ENCODE peak calls at places on chromosomes 13 and 19, in five cellular contexts. N is AG10803, I is fibroblast of lung, M is ascending aorta, B is left lung. T is an unnamed sample.

GRCh38 chr13:72141845-72142470 is 275.0 kb upstream of the DACH1 start:
- DNase-seq in N (peak; percentile 11), I (peak; percentile 84), M (no peak), B (no peak), T (no peak)

GRCh38 chr13:46341112-46341711 is 45.8 kb downstream of the RUBCNL start:
- DNase-seq in N (peak; percentile 70), I (peak; percentile 74), M (no peak), B (no peak), T (no peak)

GRCh38 chr19:46471116-46471733 is at the start of gene PNMA8A:
- DNase-seq in N (peak; percentile 60), I (peak; percentile 85), M (peak; percentile 93), B (peak; percentile 82), T (no peak)

GRCh38 chr13:49450105-49450819 is 6.2 kb downstream of the SETDB2 start:
- DNase-seq in N (no peak), I (no peak), M (no peak), B (no peak), T (no peak)

GRCh38 chr19:55704494-55705245 is 29.6 kb downstream of the EPN1 start:
- DNase-seq in N (no peak), I (no peak), M (peak; percentile 50), B (no peak), T (no peak)

GRCh38 chr13:109026266-109026665 is 396.9 kb downstream of the MYO16 start:
- DNase-seq in N (no peak), I (no peak), M (no peak), B (no peak), T (no peak)

GRCh38 chr13:98484289-98485219 is 92.4 kb downstream of the STK24 start:
- DNase-seq in N (peak; percentile 94), I (peak; percentile 96), M (peak; percentile 92), B (peak; percentile 85), T (peak; percentile 63)

GRCh38 chr13:60260440-60260839 is 96.7 kb upstream of the DIAPH3 start:
- DNase-seq in N (no peak), I (no peak), M (no peak), B (no peak), T (no peak)

GRCh38 chr19:15381864-15382263 is 2.3 kb upstream of the AKAP8 start:
- DNase-seq in N (no peak), I (no peak), M (no peak), B (no peak), T (no peak)

GRCh38 chr13:47853236-47853635 is 147.8 kb downstream of the SUCLA2 start:
- DNase-seq in N (peak; percentile 78), I (peak; percentile 53), M (no peak), B (no peak), T (no peak)

GRCh38 chr13:113978741-113979481 is 5.0 kb upstream of the C13orf46 start:
- DNase-seq in N (no peak), I (no peak), M (no peak), B (peak; percentile 77), T (no peak)

GRCh38 chr19:37942516-37942902 is 35.5 kb downstream of the SIPA1L3 start:
- DNase-seq in N (no peak), I (no peak), M (no peak), B (no peak), T (no peak)

GRCh38 chr13:107124129-107124718 is 556.3 kb upstream of the ARGLU1 start:
- DNase-seq in N (peak; percentile 17), I (peak; percentile 9), M (no peak), B (no peak), T (no peak)

GRCh38 chr19:29677001-29677781 is 11.9 kb downstream of the PLEKHF1 start:
- DNase-seq in N (no peak), I (no peak), M (no peak), B (peak; percentile 48), T (no peak)

GRCh38 chr19:13781547-13781946 is 7.3 kb downstream of the C19orf53 start:
- DNase-seq in N (peak; percentile 89), I (peak; percentile 95), M (peak; percentile 96), B (no peak), T (no peak)

GRCh38 chr19:801030-801860 is 4.0 kb downstream of the PTBP1 start:
- DNase-seq in N (peak; percentile 44), I (peak; percentile 49), M (peak; percentile 82), B (peak; percentile 85), T (no peak)

GRCh38 chr13:60590775-60591174 is 193.8 kb downstream of the TDRD3 start:
- DNase-seq in N (peak; percentile 60), I (peak; percentile 75), M (no peak), B (no peak), T (no peak)

GRCh38 chr13:40102854-40103253 is 447.4 kb downstream of the COG6 start:
- DNase-seq in N (peak; percentile 29), I (peak; percentile 98), M (no peak), B (peak; percentile 55), T (no peak)

GRCh38 chr13:80339578-80339840 is 1.4 kb downstream of the SPRY2 start:
- DNase-seq in N (no peak), I (peak; percentile 57), M (no peak), B (no peak), T (no peak)

GRCh38 chr19:12946092-12946845 is 607 bp downstream of the RAD23A start:
- DNase-seq in N (peak; percentile 80), I (peak; percentile 84), M (peak; percentile 83), B (peak; percentile 92), T (peak; percentile 28)

GRCh38 chr19:47243776-47244547 is 12.4 kb upstream of the CCDC9 start:
- DNase-seq in N (peak; percentile 98), I (peak; percentile 94), M (peak; percentile 97), B (peak; percentile 99), T (peak; percentile 83)

GRCh38 chr13:23859904-23860303 is 29.3 kb downstream of the MIPEP start:
- DNase-seq in N (no peak), I (no peak), M (no peak), B (no peak), T (no peak)

GRCh38 chr13:98543380-98544104 is 33.4 kb downstream of the STK24 start:
- DNase-seq in N (no peak), I (no peak), M (no peak), B (no peak), T (no peak)

GRCh38 chr19:801861-802496 is 4.7 kb downstream of the PTBP1 start:
- DNase-seq in N (peak; percentile 33), I (peak; percentile 80), M (no peak), B (peak; percentile 87), T (no peak)

GRCh38 chr19:17406039-17406886 is 833 bp upstream of the BST2 start:
- DNase-seq in N (peak; percentile 36), I (peak; percentile 71), M (no peak), B (no peak), T (no peak)

GRCh38 chr13:44449999-44450821 is 76.6 kb downstream of the SERP2 start:
- DNase-seq in N (no peak), I (no peak), M (no peak), B (no peak), T (no peak)

GRCh38 chr19:953501-954271 is 27.9 kb downstream of the ARID3A start:
- DNase-seq in N (no peak), I (no peak), M (no peak), B (peak; percentile 68), T (no peak)

GRCh38 chr19:18223860-18224524 is 2.2 kb downstream of the PDE4C start:
- DNase-seq in N (no peak), I (no peak), M (no peak), B (peak; percentile 86), T (no peak)

GRCh38 chr13:64553411-64554129 is 2676.6 kb downstream of the PCDH9 start:
- DNase-seq in N (peak; percentile 51), I (peak; percentile 31), M (no peak), B (no peak), T (no peak)

GRCh38 chr13:50691176-50691681 is 152.3 kb downstream of the DLEU7 start:
- DNase-seq in N (no peak), I (peak; percentile 38), M (no peak), B (no peak), T (no peak)

GRCh38 chr19:13012690-13013608 is 17.7 kb downstream of the NFIX start:
- DNase-seq in N (peak; percentile 68), I (peak; percentile 79), M (peak; percentile 85), B (peak; percentile 85), T (peak; percentile 13)

DNA sequence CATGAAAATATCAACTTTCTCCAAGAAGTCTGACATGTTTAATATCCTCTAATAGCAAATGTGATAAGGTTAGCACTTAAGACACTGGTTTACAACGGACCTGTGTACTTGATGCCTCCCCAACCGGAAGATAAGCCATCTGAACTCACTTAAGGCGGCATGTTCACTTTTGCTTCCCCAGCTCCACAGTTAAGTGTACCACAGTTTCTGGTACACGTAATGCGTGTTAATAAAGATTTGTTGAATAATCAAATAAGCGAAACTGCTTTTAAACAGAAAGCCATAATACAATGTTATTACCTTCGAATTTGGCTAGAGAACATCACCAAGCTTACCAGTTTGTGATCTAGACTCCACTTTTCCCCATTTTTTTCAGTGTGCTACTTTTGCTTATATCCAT is 1.4 kb upstream of the PAN3 start:
- DNase-seq in N (no peak), I (no peak), M (no peak), B (no peak), T (no peak)
- H3K4me3 ChIP-seq in N (peak overlapping the region; percentile 90), I (peak overlapping the region; percentile 58), M (peak overlapping the region; percentile 81), B (peak overlapping the region; percentile 96), T (peak overlapping the region; percentile 81)

GRCh38 chr13:31898383-31899071 is 133.0 kb upstream of the FRY start:
- DNase-seq in N (no peak), I (no peak), M (no peak), B (no peak), T (no peak)

GRCh38 chr13:31904941-31905824 is 126.4 kb upstream of the FRY start:
- DNase-seq in N (no peak), I (no peak), M (no peak), B (no peak), T (no peak)

GRCh38 chr13:31903072-31903815 is 128.3 kb upstream of the FRY start:
- DNase-seq in N (no peak), I (no peak), M (no peak), B (no peak), T (no peak)

GRCh38 chr13:31905896-31906295 is 125.7 kb upstream of the FRY start:
- DNase-seq in N (no peak), I (no peak), M (no peak), B (no peak), T (no peak)

GRCh38 chr13:31901985-31902384 is 129.6 kb upstream of the FRY start:
- DNase-seq in N (peak; percentile 66), I (no peak), M (no peak), B (no peak), T (no peak)
- H3K4me3 ChIP-seq in N (no peak overlapping the region), I (no peak overlapping the region), M (no peak overlapping the region), B (no peak overlapping the region), T (no peak overlapping the region)

GRCh38 chr19:57583104-57583520 is 833 bp upstream of the ZIK1 start:
- DNase-seq in N (no peak), I (no peak), M (no peak), B (no peak), T (no peak)
- H3K4me3 ChIP-seq in N (no peak overlapping the region), I (no peak overlapping the region), M (peak overlapping the region; percentile 61), B (peak overlapping the region; percentile 65), T (peak overlapping the region; percentile 71)

GRCh38 chr19:42284066-42284501 is 15.0 kb downstream of the CIC start:
- DNase-seq in N (peak; percentile 78), I (peak; percentile 70), M (peak; percentile 87), B (peak; percentile 94), T (peak; percentile 91)
- H3K4me3 ChIP-seq in N (peak overlapping the region; percentile 71), I (peak overlapping the region; percentile 41), M (peak overlapping the region; percentile 85), B (peak overlapping the region; percentile 15), T (no peak overlapping the region)